ENCODE peak calls at places on chromosomes 6 and 20, in eight cellular contexts. M is uterus, O is choroid plexus epithelial cell, H is fibroblast of lung, G is brain microvascular endothelial cell, V is IMR-90, C is HCT116, Q is H1. K is an unnamed sample.

GRCh38 chr6:35086282-35086632 is 54.9 kb downstream of the TCP11 start:
- DNase-seq in M (no peak), O (no peak), H (no peak), G (no peak), V (no peak), C (no peak), Q (no peak), K (no peak)

GRCh38 chr6:43667245-43668150 is 20.1 kb downstream of the MRPS18A start:
- DNase-seq in M (peak), O (peak), H (peak), G (peak), V (peak), C (peak), Q (peak), K (peak)

GRCh38 chr6:7954477-7955200 is 44.1 kb upstream of the TXNDC5 start:
- DNase-seq in M (no peak), O (no peak), H (no peak), G (no peak), V (no peak), C (no peak), Q (no peak), K (no peak)

GRCh38 chr20:44495802-44496481 is 20.3 kb downstream of the TTPAL start:
- DNase-seq in M (peak), O (peak), H (peak), G (peak), V (peak), C (peak), Q (no peak), K (no peak)

GRCh38 chr20:35796556-35796955 is 24.7 kb downstream of the PHF20 start:
- DNase-seq in M (no peak), O (no peak), H (no peak), G (no peak), V (peak), C (no peak), Q (no peak), K (no peak)

GRCh38 chr20:53875452-53875851 is 194.9 kb downstream of the BCAS1 start:
- DNase-seq in M (no peak), O (no peak), H (no peak), G (no peak), V (no peak), C (no peak), Q (no peak), K (no peak)

GRCh38 chr20:24095753-24096152 is 107.2 kb upstream of the GGTLC1 start:
- DNase-seq in M (no peak), O (no peak), H (no peak), G (no peak), V (no peak), C (no peak), Q (no peak), K (no peak)

GRCh38 chr6:106103728-106104109 is 17.6 kb downstream of the PRDM1 start:
- DNase-seq in M (no peak), O (no peak), H (no peak), G (no peak), V (no peak), C (no peak), Q (no peak), K (no peak)

GRCh38 chr6:157570752-157571151 is 189.8 kb downstream of the ZDHHC14 start:
- DNase-seq in M (no peak), O (no peak), H (no peak), G (no peak), V (no peak), C (no peak), Q (no peak), K (no peak)

GRCh38 chr6:24683297-24684296 is 16.7 kb downstream of the ACOT13 start:
- DNase-seq in M (no peak), O (no peak), H (no peak), G (no peak), V (no peak), C (no peak), Q (no peak), K (no peak)

GRCh38 chr20:41048475-41049242 is 20.0 kb downstream of the TOP1 start:
- DNase-seq in M (no peak), O (no peak), H (no peak), G (no peak), V (no peak), C (no peak), Q (no peak), K (no peak)

GRCh38 chr20:11204926-11205768 is 531.3 kb upstream of the JAG1 start:
- DNase-seq in M (peak), O (peak), H (peak), G (peak), V (peak), C (peak), Q (peak), K (peak)

GRCh38 chr6:47258724-47259347 is 50.9 kb downstream of the TNFRSF21 start:
- DNase-seq in M (no peak), O (no peak), H (no peak), G (no peak), V (no peak), C (no peak), Q (no peak), K (no peak)

GRCh38 chr20:64219730-64220129 is 35.8 kb upstream of the PCMTD2 start:
- DNase-seq in M (no peak), O (no peak), H (no peak), G (no peak), V (no peak), C (no peak), Q (no peak), K (no peak)

GRCh38 chr6:13398421-13398994 is 70.2 kb upstream of the TBC1D7 start:
- DNase-seq in M (no peak), O (no peak), H (no peak), G (no peak), V (no peak), C (no peak), Q (no peak), K (no peak)

GRCh38 chr6:81708306-81708705 is 44.2 kb downstream of the TENT5A start:
- DNase-seq in M (no peak), O (no peak), H (no peak), G (peak), V (no peak), C (no peak), Q (peak), K (no peak)

GRCh38 chr6:17591292-17591691 is 8.8 kb upstream of the FAM8A1 start:
- DNase-seq in M (no peak), O (no peak), H (no peak), G (no peak), V (no peak), C (no peak), Q (no peak), K (no peak)

GRCh38 chr20:52812231-52812847 is 159.8 kb upstream of the TSHZ2 start:
- DNase-seq in M (no peak), O (no peak), H (no peak), G (no peak), V (no peak), C (no peak), Q (no peak), K (peak)

GRCh38 chr6:115618311-115618710 is 442.4 kb downstream of the FRK start:
- DNase-seq in M (no peak), O (no peak), H (peak), G (no peak), V (no peak), C (no peak), Q (no peak), K (no peak)

GRCh38 chr20:19816386-19816785 is 58.3 kb downstream of the RIN2 start:
- DNase-seq in M (no peak), O (peak), H (no peak), G (no peak), V (no peak), C (no peak), Q (no peak), K (no peak)

GRCh38 chr20:41055679-41056078 is 27.1 kb downstream of the TOP1 start:
- DNase-seq in M (no peak), O (peak), H (peak), G (no peak), V (peak), C (no peak), Q (no peak), K (no peak)

GRCh38 chr6:20317430-20317829 is 84.2 kb upstream of the E2F3 start:
- DNase-seq in M (no peak), O (no peak), H (no peak), G (no peak), V (no peak), C (no peak), Q (no peak), K (no peak)

GRCh38 chr20:60036346-60037119 is 78.3 kb downstream of the CDH26 start:
- DNase-seq in M (no peak), O (no peak), H (no peak), G (no peak), V (no peak), C (no peak), Q (no peak), K (no peak)

GRCh38 chr6:155883334-155883731 is 427.7 kb upstream of the NOX3 start:
- DNase-seq in M (no peak), O (peak), H (peak), G (no peak), V (no peak), C (no peak), Q (no peak), K (no peak)

GRCh38 chr6:38935051-38935450 is 113.5 kb upstream of the GLP1R start:
- DNase-seq in M (no peak), O (no peak), H (no peak), G (no peak), V (no peak), C (no peak), Q (no peak), K (no peak)

DNA sequence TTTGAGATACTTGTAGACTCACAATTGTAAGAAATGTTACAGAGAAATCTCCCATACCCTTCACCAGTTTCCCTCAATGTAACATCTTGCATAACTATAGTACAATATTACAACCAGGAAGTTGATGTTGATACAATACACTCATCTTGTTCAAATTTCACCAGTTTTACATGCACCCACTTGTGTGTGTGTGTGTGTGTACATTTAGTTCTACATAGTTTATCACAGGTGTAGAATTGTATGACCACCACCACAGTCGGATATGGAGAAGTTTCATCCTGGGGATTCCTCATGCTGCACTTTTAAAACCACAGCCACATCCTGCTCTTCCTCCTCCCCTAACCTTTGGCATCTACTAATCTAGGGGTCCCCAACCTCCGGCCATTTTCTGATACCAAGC is 20.1 kb upstream of the PAQR8 start:
- DNase-seq in M (no peak), O (no peak), H (no peak), G (no peak), V (no peak), C (no peak), Q (no peak), K (no peak)
- H3K4me3 ChIP-seq in M (no peak), O (no peak), H (no peak), G (no peak), V (no peak), C (no peak), Q (no peak), K (no peak)

GRCh38 chr6:108699290-108700041 is 138.7 kb downstream of the FOXO3 start:
- DNase-seq in M (peak), O (peak), H (peak), G (no peak), V (no peak), C (no peak), Q (no peak), K (no peak)
- TF ChIP-seq CTCF in M (no peak), O (no peak), H (no peak), G (no peak), V (no peak), C (no peak), Q (no peak), K (no peak)

GRCh38 chr6:117637770-117638169 is 35.5 kb upstream of the GOPC start:
- DNase-seq in M (no peak), O (no peak), H (no peak), G (no peak), V (no peak), C (no peak), Q (no peak), K (no peak)
- H3K4me3 ChIP-seq in M (no peak), O (no peak), H (no peak), G (no peak), V (no peak), C (no peak), Q (no peak), K (no peak)

DNA sequence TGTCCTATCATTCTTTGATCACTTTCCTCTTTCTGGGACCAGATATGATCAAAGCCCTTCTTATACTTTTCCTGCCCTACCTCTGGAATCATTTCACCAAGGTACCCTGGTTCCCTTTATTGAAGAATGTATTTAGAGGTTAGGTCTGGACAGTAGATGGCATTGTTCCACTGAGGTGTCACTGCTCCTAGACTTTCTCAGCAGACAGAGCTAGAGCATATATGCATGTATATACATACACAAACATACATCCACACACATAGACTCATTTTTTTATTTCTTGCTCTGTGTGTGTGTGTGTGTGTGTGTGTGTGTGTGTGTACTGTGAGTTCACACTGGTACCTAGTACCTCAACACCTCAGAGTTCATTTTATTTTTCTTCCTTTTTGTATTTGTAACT is 40.9 kb downstream of the PTPRA start:
- DNase-seq in M (no peak), O (peak), H (peak), G (peak), V (no peak), C (no peak), Q (no peak), K (no peak)
- TF ChIP-seq CTCF in M (no peak), O (peak), H (no peak), G (peak), V (peak), C (peak), Q (no peak), K (no peak)

DNA sequence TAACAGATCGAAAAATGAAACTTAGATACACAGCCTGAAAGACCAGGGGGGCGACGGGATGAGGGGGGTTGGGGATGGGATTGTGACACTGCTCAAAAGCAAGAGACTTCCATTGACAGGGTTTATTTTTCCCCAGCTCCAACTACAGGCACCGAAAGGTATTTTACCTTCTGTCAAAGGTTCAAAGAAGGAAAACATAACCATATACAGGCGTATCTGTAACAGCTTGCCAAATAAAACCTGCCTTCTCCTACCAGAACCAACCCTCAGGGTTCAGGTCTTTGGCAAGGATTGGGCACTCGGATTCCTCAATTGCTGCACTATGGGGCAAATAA is 1.3 kb downstream of the EPHA7 start:
- DNase-seq in M (no peak), O (no peak), H (no peak), G (no peak), V (no peak), C (no peak), Q (no peak), K (no peak)
- H3K4me3 ChIP-seq in M (no peak), O (peak), H (peak), G (peak), V (no peak), C (no peak), Q (peak), K (peak)

DNA sequence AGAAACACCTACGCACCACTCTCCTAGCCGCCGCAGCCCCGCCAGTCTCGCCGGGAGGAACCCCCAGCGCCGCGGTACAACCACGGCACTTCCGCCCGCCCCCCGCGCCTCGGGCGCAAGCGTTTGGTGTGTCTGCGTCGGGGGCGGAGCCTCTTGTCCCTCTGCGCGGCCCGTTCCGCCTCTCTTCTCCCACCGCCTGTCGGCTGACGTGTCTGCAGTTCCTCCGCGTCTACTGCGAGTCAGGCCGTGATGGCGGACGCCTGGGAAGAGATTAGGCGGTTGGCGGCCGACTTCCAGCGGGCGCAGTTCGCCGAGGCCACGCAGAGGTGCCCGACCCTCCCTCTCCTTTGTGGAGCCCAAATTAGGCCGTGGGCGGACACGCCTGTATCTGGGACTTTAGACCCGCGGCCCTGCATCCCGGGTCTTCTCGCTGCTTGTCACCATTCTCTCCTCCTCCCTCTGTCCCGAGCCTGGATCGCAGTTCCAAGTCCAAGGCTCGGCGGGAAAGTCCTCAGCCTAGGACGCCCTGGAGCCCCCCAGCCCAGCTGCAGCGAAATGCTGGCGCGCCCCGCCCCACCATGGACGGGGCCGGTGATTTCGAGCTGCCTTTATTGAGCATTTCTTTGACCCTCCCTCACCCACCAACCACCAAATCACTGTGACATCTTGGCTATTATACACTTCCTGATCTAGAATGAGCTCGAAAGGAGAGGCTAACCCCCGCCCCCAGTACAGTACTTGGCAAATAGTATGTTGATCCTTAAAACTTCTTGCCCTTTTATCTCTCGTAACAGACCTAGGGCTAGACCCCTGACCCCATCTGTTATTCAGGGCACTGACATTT is at the start of gene UFL1:
- DNase-seq in M (peak), O (peak), H (peak), G (peak), V (peak), C (peak), Q (peak), K (peak)
- TF ChIP-seq CTCF in M (peak), O (no peak), H (no peak), G (no peak), V (no peak), C (no peak), Q (no peak), K (no peak)

GRCh38 chr6:142304241-142304640 is 2.4 kb downstream of the ADGRG6 start:
- DNase-seq in M (no peak), O (no peak), H (peak), G (no peak), V (no peak), C (no peak), Q (no peak), K (no peak)
- H3K4me3 ChIP-seq in M (no peak), O (no peak), H (peak), G (no peak), V (no peak), C (no peak), Q (no peak), K (no peak)

GRCh38 chr20:290081-290831 is at the start of gene C20orf96:
- DNase-seq in M (peak), O (peak), H (peak), G (peak), V (peak), C (peak), Q (no peak), K (peak)
- TF ChIP-seq CTCF in M (peak), O (peak), H (peak), G (peak), V (peak), C (no peak), Q (no peak), K (peak)

GRCh38 chr20:61185841-61186601 is 66.0 kb upstream of the CDH4 start:
- DNase-seq in M (no peak), O (peak), H (peak), G (peak), V (peak), C (no peak), Q (no peak), K (no peak)
- H3K4me3 ChIP-seq in M (no peak), O (peak), H (peak), G (no peak), V (no peak), C (no peak), Q (no peak), K (no peak)

K was measured in adrenal gland.